ENCODE peak calls at places on chromosomes 6 and 20, in four cellular contexts. Z, Y, M and G are unnamed samples.

GRCh38 chr6:106739387-106739786 is 110.0 kb downstream of the QRSL1 start:
- DNase-seq in Z (no peak), Y (no peak), M (no peak), G (peak)

GRCh38 chr6:93423542-93423941 is 4.2 kb upstream of the EPHA7 start:
- DNase-seq in Z (no peak), Y (peak), M (peak), G (no peak)

GRCh38 chr20:61887694-61888093 is 178.0 kb downstream of the TAF4 start:
- DNase-seq in Z (no peak), Y (no peak), M (no peak), G (no peak)

GRCh38 chr6:118645395-118645794 is 6.0 kb downstream of the CEP85L start:
- DNase-seq in Z (no peak), Y (no peak), M (no peak), G (no peak)

GRCh38 chr20:63106765-63107448 is 100.1 kb upstream of the BHLHE23 start:
- DNase-seq in Z (no peak), Y (no peak), M (no peak), G (no peak)

GRCh38 chr20:53028337-53029007 is 56.3 kb downstream of the TSHZ2 start:
- DNase-seq in Z (no peak), Y (no peak), M (peak), G (no peak)

GRCh38 chr20:1402149-1402548 is 9.3 kb upstream of the FKBP1A start:
- DNase-seq in Z (peak), Y (peak), M (peak), G (no peak)

GRCh38 chr6:33778475-33779121 is 10.3 kb downstream of the LEMD2 start:
- DNase-seq in Z (no peak), Y (no peak), M (no peak), G (no peak)

GRCh38 chr6:143675946-143676345 is 1.8 kb upstream of the PHACTR2 start:
- DNase-seq in Z (peak), Y (peak), M (peak), G (no peak)

GRCh38 chr20:22604815-22605214 is 20.4 kb upstream of the FOXA2 start:
- DNase-seq in Z (no peak), Y (no peak), M (no peak), G (no peak)

GRCh38 chr6:170023620-170024521 is 267.0 kb downstream of the DLL1 start:
- DNase-seq in Z (no peak), Y (no peak), M (no peak), G (no peak)

GRCh38 chr6:87832025-87832825 is 130.2 kb upstream of the AKIRIN2 start:
- DNase-seq in Z (peak), Y (peak), M (peak), G (no peak)

GRCh38 chr6:90918361-90918760 is 331.5 kb upstream of the MAP3K7 start:
- DNase-seq in Z (no peak), Y (no peak), M (no peak), G (no peak)

GRCh38 chr6:12587096-12587495 is 129.5 kb upstream of the PHACTR1 start:
- DNase-seq in Z (no peak), Y (no peak), M (no peak), G (no peak)

GRCh38 chr6:33183071-33183683 is 9.1 kb downstream of the COL11A2 start:
- DNase-seq in Z (no peak), Y (no peak), M (no peak), G (no peak)

GRCh38 chr6:160391419-160392116 is 43.4 kb downstream of the SLC22A3 start:
- DNase-seq in Z (no peak), Y (peak), M (peak), G (peak)

GRCh38 chr6:44298864-44299263 is 14.3 kb downstream of the AARS2 start:
- DNase-seq in Z (no peak), Y (no peak), M (no peak), G (no peak)

GRCh38 chr6:18342223-18342622 is 44.9 kb upstream of the RNF144B start:
- DNase-seq in Z (no peak), Y (no peak), M (no peak), G (no peak)

GRCh38 chr20:43681468-43681942 is 14.6 kb downstream of the MYBL2 start:
- DNase-seq in Z (no peak), Y (no peak), M (no peak), G (peak)

GRCh38 chr20:52054123-52054522 is 137.5 kb downstream of the ZFP64 start:
- DNase-seq in Z (no peak), Y (no peak), M (no peak), G (no peak)

GRCh38 chr6:14743465-14744211 is 502.2 kb upstream of the JARID2 start:
- DNase-seq in Z (peak), Y (peak), M (peak), G (no peak)

GRCh38 chr6:169395080-169395805 is 141.6 kb upstream of the THBS2 start:
- DNase-seq in Z (no peak), Y (no peak), M (no peak), G (no peak)

GRCh38 chr20:38337561-38338140 is 8.6 kb upstream of the LBP start:
- DNase-seq in Z (no peak), Y (peak), M (peak), G (peak)

GRCh38 chr6:20202070-20202658 is 10.1 kb downstream of the MBOAT1 start:
- DNase-seq in Z (peak), Y (peak), M (peak), G (no peak)

GRCh38 chr6:81713205-81713604 is 39.3 kb downstream of the TENT5A start:
- DNase-seq in Z (no peak), Y (no peak), M (no peak), G (no peak)

GRCh38 chr6:130787726-130788500 is 39.3 kb upstream of the SMLR1 start:
- DNase-seq in Z (no peak), Y (no peak), M (no peak), G (no peak)

GRCh38 chr6:159988983-159989454 is 20.1 kb downstream of the IGF2R start:
- DNase-seq in Z (no peak), Y (peak), M (peak), G (no peak)

GRCh38 chr6:35719830-35720733 is 16.8 kb upstream of the ARMC12 start:
- DNase-seq in Z (peak), Y (peak), M (no peak), G (no peak)

GRCh38 chr20:4453369-4453768 is 268.3 kb upstream of the PRND start:
- DNase-seq in Z (no peak), Y (no peak), M (peak), G (no peak)

GRCh38 chr20:4459081-4459480 is 262.6 kb upstream of the PRND start:
- DNase-seq in Z (no peak), Y (no peak), M (no peak), G (peak)

GRCh38 chr20:4455301-4455701 is 266.4 kb upstream of the PRND start:
- DNase-seq in Z (no peak), Y (no peak), M (no peak), G (no peak)

GRCh38 chr20:4457566-4458543 is 263.9 kb upstream of the PRND start:
- DNase-seq in Z (no peak), Y (no peak), M (no peak), G (no peak)

GRCh38 chr20:4455996-4456395 is 265.7 kb upstream of the PRND start:
- DNase-seq in Z (no peak), Y (no peak), M (no peak), G (no peak)
- TF ChIP-seq CTCF in Z (no peak), Y (no peak), M (no peak), G (no peak)

DNA sequence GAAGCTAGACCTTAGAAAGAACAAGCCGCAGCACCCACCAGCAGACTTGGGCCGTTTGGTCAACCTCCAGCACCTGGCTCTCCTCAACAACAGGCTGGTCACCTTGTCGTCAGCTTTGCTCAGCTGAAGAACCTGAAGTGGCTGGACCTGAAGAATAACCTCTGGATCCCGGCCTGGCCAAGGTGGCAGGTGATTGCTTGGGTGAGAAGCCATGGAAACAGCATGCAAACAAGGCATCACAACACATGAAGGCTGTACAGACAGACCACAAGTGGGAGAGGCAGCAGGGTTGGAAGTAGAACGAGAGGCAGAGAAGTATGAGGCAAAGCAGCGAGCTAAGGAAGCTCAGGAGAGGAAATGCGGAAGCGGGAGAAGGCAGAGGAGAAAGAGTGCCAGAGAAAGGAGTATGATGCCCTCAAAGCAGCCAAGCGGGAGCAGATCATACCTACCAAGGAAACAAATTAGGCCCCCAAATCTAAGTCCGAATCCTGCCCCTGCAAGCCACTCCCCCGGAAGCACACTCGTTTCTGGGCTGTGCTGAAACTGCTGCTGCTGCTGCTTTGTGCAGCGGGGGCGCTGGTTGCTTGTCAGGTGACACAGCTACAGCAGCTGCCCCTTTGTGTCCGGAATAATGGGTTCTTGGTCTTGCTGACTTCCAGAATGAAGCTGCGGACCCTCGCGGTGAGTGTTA is 121.6 kb upstream of the LGSN start:
- DNase-seq in Z (no peak), Y (no peak), M (no peak), G (no peak)
- H3K4me3 ChIP-seq in Z (no peak), Y (no peak), M (no peak), G (no peak)

GRCh38 chr6:157221049-157221816 is 102.1 kb downstream of the TMEM242 start:
- DNase-seq in Z (peak), Y (peak), M (peak), G (peak)
- TF ChIP-seq CTCF in Z (no peak), Y (peak), M (peak), G (peak)

GRCh38 chr6:47134476-47135189 is 92.5 kb upstream of the ADGRF1 start:
- DNase-seq in Z (peak), Y (peak), M (peak), G (peak)
- H3K4me3 ChIP-seq in Z (no peak), Y (no peak), M (no peak), G (no peak)

GRCh38 chr6:52500268-52501129 is 76.4 kb downstream of the TRAM2 start:
- DNase-seq in Z (no peak), Y (no peak), M (no peak), G (no peak)

GRCh38 chr6:52499026-52499425 is 77.8 kb downstream of the TRAM2 start:
- DNase-seq in Z (peak), Y (no peak), M (peak), G (no peak)

GRCh38 chr6:52498538-52499017 is 78.3 kb downstream of the TRAM2 start:
- DNase-seq in Z (no peak), Y (no peak), M (no peak), G (no peak)

GRCh38 chr6:52497652-52498408 is 77.7 kb downstream of the EFHC1 start:
- DNase-seq in Z (peak), Y (no peak), M (peak), G (no peak)

GRCh38 chr6:52499681-52500239 is 77.1 kb downstream of the TRAM2 start:
- DNase-seq in Z (no peak), Y (no peak), M (no peak), G (no peak)
- TF ChIP-seq CTCF in Z (no peak), Y (no peak), M (no peak), G (no peak)

GRCh38 chr6:16136536-16137450 is 7.9 kb downstream of the MYLIP start:
- DNase-seq in Z (peak), Y (peak), M (peak), G (no peak)
- H3K4me3 ChIP-seq in Z (no peak), Y (no peak), M (no peak), G (no peak)

GRCh38 chr6:134949927-134950326 is at the start of gene ALDH8A1:
- DNase-seq in Z (no peak), Y (no peak), M (no peak), G (no peak)
- TF ChIP-seq CTCF in Z (no peak), Y (no peak), M (no peak), G (no peak)

GRCh38 chr20:54042021-54042420 is 28.4 kb downstream of the BCAS1 start:
- DNase-seq in Z (no peak), Y (no peak), M (no peak), G (no peak)

GRCh38 chr20:54043044-54043967 is 27.1 kb downstream of the BCAS1 start:
- DNase-seq in Z (no peak), Y (no peak), M (peak), G (no peak)

GRCh38 chr20:54047048-54047447 is 23.3 kb downstream of the BCAS1 start:
- DNase-seq in Z (no peak), Y (no peak), M (no peak), G (no peak)

GRCh38 chr20:54041336-54041735 is 29.1 kb downstream of the BCAS1 start:
- DNase-seq in Z (no peak), Y (no peak), M (no peak), G (no peak)

DNA sequence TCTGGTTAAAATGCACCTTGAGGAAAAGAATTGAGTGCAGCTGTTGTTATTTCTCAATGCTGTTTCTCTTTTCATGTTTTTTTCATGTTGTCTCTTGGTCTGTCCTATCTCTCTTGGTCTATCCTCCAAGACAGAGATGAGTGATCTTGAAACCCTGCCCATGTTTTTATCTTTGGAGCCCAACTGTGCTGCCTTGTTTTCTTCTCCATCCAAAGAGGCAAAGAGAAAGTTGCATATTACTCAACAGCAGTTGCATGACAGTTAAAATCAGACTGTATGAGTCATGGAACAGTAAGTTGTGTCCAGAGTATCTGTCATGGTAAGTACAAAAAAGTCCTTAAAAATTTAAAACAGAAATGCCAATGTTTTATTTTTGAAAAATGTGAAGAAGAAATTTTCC is 26.2 kb downstream of the BCAS1 start:
- DNase-seq in Z (peak), Y (peak), M (peak), G (no peak)
- H3K4me3 ChIP-seq in Z (no peak), Y (no peak), M (no peak), G (no peak)